ENCODE peak calls at places on chromosomes 5 and 9, in eight cellular contexts. L, R, U, X, T, J, P and W are unnamed samples.

GRCh38 chr9:125513634-125514413 is 193.2 kb downstream of the MAPKAP1 start:
- DNase-seq in L (peak), R (no peak), U (peak), X (no peak), T (peak), J (peak), P (no peak), W (no peak)

GRCh38 chr5:159332800-159333563 is 2.7 kb upstream of the IL12B start:
- DNase-seq in L (no peak), R (no peak), U (no peak), X (no peak), T (no peak), J (no peak), P (no peak), W (no peak)

GRCh38 chr5:58544195-58544594 is 38.7 kb upstream of the RAB3C start:
- DNase-seq in L (no peak), R (no peak), U (no peak), X (no peak), T (no peak), J (no peak), P (no peak), W (no peak)

GRCh38 chr9:132157347-132158116 is 4.3 kb upstream of the NTNG2 start:
- DNase-seq in L (no peak), R (no peak), U (no peak), X (no peak), T (no peak), J (no peak), P (no peak), W (no peak)

GRCh38 chr9:133701981-133702797 is 36.0 kb downstream of the SARDH start:
- DNase-seq in L (peak), R (no peak), U (no peak), X (peak), T (no peak), J (no peak), P (no peak), W (no peak)

GRCh38 chr9:95363051-95363841 is 45.7 kb upstream of the FANCC start:
- DNase-seq in L (no peak), R (no peak), U (no peak), X (no peak), T (no peak), J (no peak), P (no peak), W (no peak)

GRCh38 chr5:155081618-155082017 is 68.1 kb downstream of the KIF4B start:
- DNase-seq in L (no peak), R (no peak), U (no peak), X (no peak), T (no peak), J (no peak), P (no peak), W (no peak)

GRCh38 chr5:178333821-178334481 is 101.3 kb upstream of the PHYKPL start:
- DNase-seq in L (peak), R (no peak), U (no peak), X (no peak), T (no peak), J (no peak), P (peak), W (no peak)

GRCh38 chr9:125985998-125986655 is 239.0 kb downstream of the PBX3 start:
- DNase-seq in L (peak), R (no peak), U (no peak), X (no peak), T (no peak), J (no peak), P (peak), W (peak)

GRCh38 chr5:147743686-147744332 is 38.7 kb downstream of the JAKMIP2 start:
- DNase-seq in L (no peak), R (no peak), U (no peak), X (no peak), T (no peak), J (no peak), P (no peak), W (no peak)

GRCh38 chr5:147742151-147742550 is 40.4 kb downstream of the JAKMIP2 start:
- DNase-seq in L (no peak), R (no peak), U (no peak), X (no peak), T (no peak), J (no peak), P (no peak), W (no peak)

GRCh38 chr5:147740864-147741263 is 41.7 kb downstream of the JAKMIP2 start:
- DNase-seq in L (no peak), R (no peak), U (no peak), X (no peak), T (no peak), J (no peak), P (no peak), W (no peak)

GRCh38 chr5:147746986-147747385 is 35.5 kb downstream of the JAKMIP2 start:
- DNase-seq in L (no peak), R (no peak), U (no peak), X (no peak), T (no peak), J (no peak), P (no peak), W (no peak)

DNA sequence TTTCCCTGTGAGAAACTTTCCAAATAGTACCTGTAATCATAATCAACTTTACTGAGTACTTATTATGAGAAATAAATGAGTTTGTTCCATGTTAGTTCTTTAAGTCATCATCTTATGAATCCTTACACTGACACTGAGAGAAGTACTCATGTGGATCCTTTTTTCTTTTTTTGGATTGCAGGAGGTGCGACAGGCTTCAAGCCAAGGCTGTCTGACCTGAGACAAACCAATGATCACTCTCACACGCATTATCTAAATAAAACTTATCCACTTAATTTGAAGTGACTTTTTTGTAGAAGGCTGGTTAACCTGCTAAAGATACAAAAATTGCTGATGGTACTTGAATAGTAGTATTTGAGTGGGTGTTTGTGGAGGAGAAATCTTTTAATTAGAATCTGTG is 39.5 kb downstream of the JAKMIP2 start:
- DNase-seq in L (no peak), R (no peak), U (no peak), X (no peak), T (no peak), J (no peak), P (no peak), W (no peak)
- H3K27ac ChIP-seq in L (no peak), R (no peak), U (no peak), X (no peak), T (no peak), J (no peak), P (no peak), W (no peak)

DNA sequence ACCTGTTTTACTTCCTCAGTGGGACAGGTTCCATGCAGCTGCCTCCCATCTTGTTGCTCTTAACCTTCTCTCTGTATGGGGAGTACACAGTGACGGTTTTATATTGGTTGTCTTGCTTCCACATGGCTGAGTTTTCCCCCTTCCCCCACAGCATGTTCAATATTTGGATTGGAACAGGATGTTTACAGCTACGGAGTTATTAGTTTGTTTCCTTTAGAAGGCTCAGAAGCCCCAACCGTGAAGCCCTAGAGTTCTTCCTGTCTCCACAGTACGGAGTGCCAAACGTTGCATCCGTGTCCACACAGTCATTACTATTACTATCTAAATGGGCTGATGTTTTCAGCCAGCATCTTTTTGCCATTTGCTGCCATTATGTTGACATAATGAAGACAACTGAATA is 277.5 kb downstream of the MARCHF11 start:
- DNase-seq in L (no peak), R (no peak), U (no peak), X (no peak), T (no peak), J (no peak), P (no peak), W (no peak)
- H3K4me3 ChIP-seq in L (no peak), R (no peak), U (no peak), X (no peak), T (no peak), J (no peak), P (no peak), W (no peak)

DNA sequence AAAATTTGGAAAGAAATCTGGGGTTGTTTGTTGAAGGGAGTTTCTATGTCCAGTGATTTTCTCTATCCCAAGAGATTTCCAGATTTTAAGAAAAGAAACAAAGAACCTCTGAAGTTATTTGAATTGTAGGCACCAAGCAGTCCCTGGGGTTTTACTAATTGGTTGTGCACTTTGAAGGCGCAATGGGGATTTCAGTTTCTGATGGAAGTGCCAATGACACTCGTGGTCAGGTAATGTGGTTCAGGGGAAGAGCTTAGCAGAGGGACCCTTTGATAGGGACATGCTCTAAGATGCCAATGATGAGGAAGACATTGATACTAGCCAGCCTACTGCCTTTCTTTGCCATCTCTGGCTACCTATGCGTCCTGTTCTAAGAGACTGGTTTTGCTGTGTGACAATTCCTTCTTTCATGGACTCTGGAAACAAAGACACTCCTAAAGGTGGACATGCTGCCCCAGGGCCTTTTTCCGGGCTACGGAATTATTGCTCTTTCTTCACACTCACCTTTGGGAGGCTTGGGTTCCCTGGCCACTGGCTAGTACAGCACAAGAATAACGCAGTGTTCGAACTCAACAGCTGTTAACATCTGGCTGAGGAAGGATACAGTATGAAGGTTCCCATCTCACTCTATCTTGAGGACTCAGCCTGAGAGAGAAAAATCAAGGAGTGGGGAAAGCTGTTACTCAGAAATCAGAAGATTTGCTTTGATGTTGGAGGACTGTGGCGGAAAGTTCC is 6.9 kb upstream of the TRAF1 start:
- DNase-seq in L (no peak), R (no peak), U (no peak), X (no peak), T (no peak), J (no peak), P (no peak), W (peak)
- H3K27ac ChIP-seq in L (no peak), R (no peak), U (no peak), X (no peak), T (no peak), J (no peak), P (peak), W (peak)

DNA sequence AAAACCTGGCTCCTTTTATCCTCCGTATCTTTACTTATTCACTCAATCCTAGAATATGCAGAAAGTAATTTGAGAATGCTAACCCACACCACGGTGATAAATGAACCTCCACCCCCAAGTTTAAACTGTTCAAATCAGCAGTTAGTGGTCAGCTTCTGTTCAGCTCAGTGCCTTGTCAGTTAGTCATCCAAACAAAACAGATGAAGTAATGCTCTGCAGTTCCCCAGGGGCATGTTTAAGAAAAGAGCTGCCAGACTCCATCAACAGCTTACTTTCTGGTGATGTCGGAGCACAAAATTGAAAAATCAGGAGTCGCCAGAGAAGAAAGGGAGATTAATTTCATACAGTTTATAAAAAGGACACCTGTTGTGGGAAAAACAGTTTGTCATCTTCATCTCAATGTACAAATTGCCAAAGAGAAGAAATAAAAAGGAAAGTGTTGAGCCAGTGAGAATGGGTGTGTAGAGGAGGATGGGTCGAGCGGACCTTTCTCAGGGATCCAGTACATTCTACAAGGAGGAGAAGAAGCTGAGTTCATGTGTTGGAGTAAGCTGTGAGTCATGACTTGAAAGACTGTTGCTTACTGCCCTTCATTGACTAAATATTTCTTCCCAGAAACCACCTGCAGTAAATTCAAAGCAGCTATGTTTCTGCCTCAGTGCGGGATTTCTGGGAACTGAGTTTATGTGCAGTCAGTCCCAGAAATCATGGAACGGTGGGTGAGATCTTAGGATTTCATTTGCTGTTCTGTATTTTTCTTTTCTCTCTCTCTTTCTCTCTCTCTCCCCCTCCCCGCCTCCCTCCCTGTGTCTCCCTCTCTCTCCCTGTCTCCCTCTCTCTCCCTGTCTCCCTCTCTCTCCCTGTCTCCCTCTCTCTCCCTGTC is 13.7 kb downstream of the TRIO start:
- DNase-seq in L (no peak), R (no peak), U (peak), X (no peak), T (peak), J (peak), P (no peak), W (no peak)
- H3K4me3 ChIP-seq in L (peak), R (no peak), U (peak), X (no peak), T (peak), J (peak), P (peak), W (peak)

GRCh38 chr5:36570696-36571095 is 35.7 kb upstream of the SLC1A3 start:
- DNase-seq in L (no peak), R (no peak), U (no peak), X (no peak), T (no peak), J (no peak), P (no peak), W (no peak)
- H3K27ac ChIP-seq in L (no peak), R (no peak), U (no peak), X (no peak), T (no peak), J (no peak), P (no peak), W (no peak)

GRCh38 chr5:172932313-172933017 is 26.8 kb upstream of the RPL26L1 start:
- DNase-seq in L (peak), R (peak), U (peak), X (peak), T (no peak), J (peak), P (peak), W (peak)
- H3K4me3 ChIP-seq in L (no peak), R (no peak), U (no peak), X (no peak), T (no peak), J (no peak), P (no peak), W (no peak)

DNA sequence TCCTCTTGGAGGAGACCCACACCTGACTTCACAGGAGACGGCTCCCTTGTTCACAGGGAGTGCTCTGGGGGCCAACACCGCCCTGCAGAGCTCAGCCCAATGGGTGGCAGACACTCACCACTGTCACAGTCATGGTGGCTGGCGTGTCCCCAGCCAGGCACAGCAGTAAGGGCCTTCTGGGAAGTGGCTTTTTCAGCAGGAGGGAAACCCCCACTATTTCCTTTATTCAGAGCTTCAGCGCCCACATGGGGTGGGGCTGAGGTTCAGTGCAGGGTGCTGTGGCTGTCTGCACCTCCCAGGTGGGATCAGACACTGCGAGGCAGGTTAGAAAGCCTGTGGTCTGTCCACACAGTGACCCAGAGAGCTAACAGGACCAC is 3.6 kb upstream of the SNAPC4 start:
- DNase-seq in L (no peak), R (no peak), U (no peak), X (peak), T (no peak), J (no peak), P (no peak), W (no peak)
- H3K27ac ChIP-seq in L (no peak), R (no peak), U (no peak), X (peak), T (no peak), J (no peak), P (no peak), W (no peak)

GRCh38 chr5:81783401-81783800 is 32.5 kb upstream of the SSBP2 start:
- DNase-seq in L (no peak), R (no peak), U (no peak), X (no peak), T (no peak), J (no peak), P (no peak), W (no peak)
- H3K4me3 ChIP-seq in L (no peak), R (no peak), U (no peak), X (no peak), T (no peak), J (no peak), P (no peak), W (no peak)

GRCh38 chr5:1374680-1375055 is 29.8 kb upstream of the CLPTM1L start:
- DNase-seq in L (no peak), R (no peak), U (peak), X (no peak), T (no peak), J (no peak), P (no peak), W (no peak)
- H3K27ac ChIP-seq in L (no peak), R (no peak), U (no peak), X (no peak), T (no peak), J (no peak), P (no peak), W (no peak)